ENCODE peak calls at places on chromosomes 4 and X, in four cellular contexts. E is body of pancreas, A is heart left ventricle, K is left lung. J is an unnamed sample.

GRCh38 chr4:74158561-74159396 is 861 bp downstream of the MTHFD2L start:
- DNase-seq in A (no peak), K (no peak), E (no peak), J (no peak)

GRCh38 chrX:133905305-133905704 is 80.1 kb downstream of the GPC3 start:
- DNase-seq in K (no peak), E (no peak), A (no peak), J (no peak)

GRCh38 chr4:47839259-47839658 is 1.4 kb upstream of the CORIN start:
- DNase-seq in K (no peak), A (no peak), E (no peak), J (no peak)

GRCh38 chr4:75598390-75598789 is 31.9 kb downstream of the CDKL2 start:
- DNase-seq in K (no peak), A (no peak), E (no peak), J (no peak)

GRCh38 chr4:152828122-152828521 is 48.4 kb downstream of the ARFIP1 start:
- DNase-seq in K (no peak), E (no peak), A (no peak), J (no peak)

GRCh38 chrX:36856849-36857248 is 151.3 kb upstream of the FAM47C start:
- DNase-seq in E (no peak), K (no peak), A (no peak), J (no peak)

GRCh38 chr4:3098346-3098745 is 23.9 kb downstream of the HTT start:
- DNase-seq in K (no peak), A (no peak), E (no peak), J (no peak)

GRCh38 chr4:10462876-10463275 is 5.7 kb upstream of the ZNF518B start:
- DNase-seq in A (no peak), K (no peak), E (no peak), J (no peak)

GRCh38 chrX:76279007-76279406 is 106.1 kb downstream of the PBDC1 start:
- DNase-seq in K (no peak), A (no peak), E (peak), J (no peak)

GRCh38 chr4:55859711-55860110 is 6.3 kb downstream of the EXOC1 start:
- DNase-seq in E (no peak), K (no peak), A (no peak), J (no peak)

DNA sequence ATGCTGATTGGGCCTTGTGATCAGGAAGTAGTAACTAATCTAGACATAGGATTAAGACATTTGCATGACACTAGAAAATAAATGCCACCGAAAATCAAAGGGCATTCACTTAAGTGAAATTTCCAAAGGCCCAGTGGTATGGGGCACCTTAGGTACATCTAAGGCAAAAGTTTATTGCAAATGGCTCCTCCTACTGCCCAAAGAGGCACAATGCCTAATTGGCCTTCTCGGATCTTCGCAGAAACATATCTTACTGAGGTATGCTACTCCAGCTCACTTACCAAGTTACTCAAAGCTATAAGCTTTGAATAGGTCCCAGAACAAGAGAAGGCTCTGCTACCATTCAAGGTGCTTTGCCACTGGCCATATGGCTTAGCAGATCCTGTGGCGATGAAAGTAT is 174.8 kb upstream of the CXCL13 start:
- DNase-seq in A (no peak), K (no peak), E (no peak), J (no peak)
- TF ChIP-seq CTCF in A (no peak), K (no peak), E (no peak), J (no peak)

DNA sequence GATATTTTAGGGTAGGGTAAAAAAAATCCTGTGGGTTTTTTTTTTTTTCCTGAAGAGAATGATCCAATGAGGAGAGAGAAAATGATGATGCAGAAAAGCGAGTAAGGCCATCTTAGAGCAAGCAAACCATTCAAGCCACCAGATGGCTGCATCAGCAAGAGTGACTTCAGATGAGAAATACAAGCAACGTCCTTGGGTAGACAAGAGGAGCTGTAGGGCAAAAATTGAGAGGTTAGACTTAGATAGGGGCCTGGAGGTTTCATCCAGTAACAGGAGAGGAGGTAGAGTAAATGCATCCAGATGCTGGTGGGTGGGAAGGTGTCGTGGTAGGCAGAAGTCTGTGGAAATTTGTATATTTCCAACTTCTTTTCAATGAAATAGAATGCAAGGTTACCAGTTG is 14.6 kb downstream of the FTHL17 start:
- DNase-seq in A (no peak), K (no peak), E (no peak), J (no peak)
- TF ChIP-seq CTCF in A (no peak), K (no peak), E (no peak), J (no peak)

DNA sequence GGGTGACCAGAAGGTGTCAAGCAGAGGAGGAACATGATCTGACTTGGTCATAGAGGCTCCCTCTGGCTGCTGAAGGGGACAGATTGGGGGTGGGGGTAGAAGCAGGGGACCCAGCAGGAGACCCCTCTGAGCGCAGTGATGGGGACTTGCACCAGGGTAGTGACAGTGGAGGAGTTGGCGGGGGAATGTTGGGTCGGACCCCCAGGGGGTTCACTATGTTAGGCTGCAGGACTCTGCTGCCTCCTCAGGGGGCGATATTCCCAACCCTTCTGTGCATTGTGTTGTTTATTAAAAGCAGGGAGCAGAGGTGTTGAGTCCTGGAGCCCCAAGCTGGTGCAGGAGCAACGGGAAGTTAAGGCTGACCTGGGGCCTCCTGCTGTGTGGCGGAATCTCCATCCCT is 8.8 kb downstream of the WDR13 start:
- DNase-seq in A (no peak), E (no peak), K (no peak), J (no peak)
- TF ChIP-seq CTCF in A (peak), E (no peak), K (no peak), J (peak)

GRCh38 chr4:139709660-139710059 is 44.0 kb downstream of the MGST2 start:
- DNase-seq in A (no peak), K (no peak), E (no peak), J (no peak)

GRCh38 chr4:139712882-139713281 is 47.3 kb downstream of the MGST2 start:
- DNase-seq in A (no peak), E (no peak), K (no peak), J (no peak)

GRCh38 chr4:139715721-139716391 is 50.2 kb downstream of the MGST2 start:
- DNase-seq in E (peak), A (no peak), K (no peak), J (no peak)

GRCh38 chr4:139710073-139710472 is 44.5 kb downstream of the MGST2 start:
- DNase-seq in E (no peak), A (no peak), K (no peak), J (no peak)

DNA sequence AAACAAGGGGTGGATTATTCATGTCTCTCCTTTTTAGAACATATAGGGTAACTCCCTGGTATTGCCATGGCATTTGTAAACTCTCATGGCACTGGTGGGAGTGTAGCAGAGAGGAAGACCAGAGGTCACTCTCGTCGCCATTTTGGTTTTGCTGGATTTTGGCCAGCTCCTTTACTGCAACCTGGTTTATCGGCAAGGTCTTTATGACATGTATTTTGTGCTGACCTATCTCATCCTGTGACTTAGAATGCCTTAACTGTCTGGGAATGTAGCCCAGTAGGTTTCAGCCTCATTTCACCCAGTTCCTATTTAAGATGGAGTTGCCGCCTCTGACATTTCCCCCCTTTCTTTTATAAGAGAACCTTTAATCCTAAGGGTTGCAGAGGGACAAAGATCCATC is 45.8 kb downstream of the MGST2 start:
- DNase-seq in A (no peak), K (no peak), E (no peak), J (no peak)
- TF ChIP-seq CTCF in A (no peak), K (no peak), E (no peak), J (no peak)

GRCh38 chr4:60657041-60657440 is 543.1 kb upstream of the ADGRL3 start:
- DNase-seq in E (no peak), K (no peak), A (no peak), J (no peak)

GRCh38 chr4:60657802-60658201 is 542.3 kb upstream of the ADGRL3 start:
- DNase-seq in K (no peak), E (no peak), A (no peak), J (no peak)

GRCh38 chr4:60655356-60655755 is 544.8 kb upstream of the ADGRL3 start:
- DNase-seq in A (no peak), K (no peak), E (no peak), J (no peak)

GRCh38 chr4:60656171-60656570 is 544.0 kb upstream of the ADGRL3 start:
- DNase-seq in K (no peak), E (no peak), A (no peak), J (no peak)
- TF ChIP-seq CTCF in K (no peak), E (no peak), A (no peak), J (peak)

GRCh38 chr4:154328030-154328429 is 163.6 kb downstream of the DCHS2 start:
- DNase-seq in E (no peak), A (no peak), K (no peak), J (no peak)

GRCh38 chr4:154332681-154333421 is 158.7 kb downstream of the DCHS2 start:
- DNase-seq in K (peak), A (peak), E (peak), J (no peak)

GRCh38 chr4:154329939-154330338 is 161.7 kb downstream of the DCHS2 start:
- DNase-seq in K (no peak), E (no peak), A (no peak), J (no peak)

DNA sequence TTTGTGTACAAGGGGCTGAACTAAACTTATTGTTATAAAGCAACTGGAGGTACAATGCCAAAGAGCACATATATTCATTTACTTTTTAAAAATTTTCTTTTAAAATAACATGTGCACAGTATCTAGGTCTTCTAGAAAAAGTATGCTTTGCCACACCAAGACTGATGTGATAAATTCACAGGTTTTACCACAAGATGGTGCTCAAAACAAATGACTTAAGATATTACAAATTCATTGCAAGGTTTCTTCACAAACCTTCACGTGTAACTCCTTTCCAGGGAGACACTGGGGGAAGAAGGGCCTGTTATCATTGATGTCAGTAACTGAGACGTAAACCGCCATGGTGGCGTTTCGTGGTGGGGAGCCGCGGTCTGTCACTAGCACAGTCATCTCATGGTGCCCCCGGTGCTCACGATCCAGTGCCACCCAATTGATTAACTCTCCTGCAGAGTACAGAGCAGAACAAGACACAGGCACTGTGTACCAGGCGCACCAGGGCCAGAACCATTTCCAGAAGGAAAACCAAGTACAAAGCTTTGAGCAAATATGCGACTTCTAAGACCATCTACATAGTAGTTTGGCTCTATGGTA is 162.2 kb downstream of the DCHS2 start:
- DNase-seq in A (peak), K (peak), E (no peak), J (no peak)
- TF ChIP-seq CTCF in A (peak), K (no peak), E (peak), J (peak)

GRCh38 chr4:121698119-121698732 is 1.4 kb upstream of the ANXA5 start:
- DNase-seq in E (no peak), A (no peak), K (no peak), J (no peak)

GRCh38 chr4:121696140-121696640 is 590 bp downstream of the ANXA5 start:
- DNase-seq in K (peak), A (peak), E (peak), J (no peak)

GRCh38 chr4:121697626-121698025 is 846 bp upstream of the ANXA5 start:
- DNase-seq in A (no peak), K (no peak), E (no peak), J (no peak)

GRCh38 chr4:121693450-121693849 is 3.3 kb downstream of the ANXA5 start:
- DNase-seq in A (no peak), E (no peak), K (no peak), J (no peak)

GRCh38 chr4:121696641-121697461 is at the start of gene ANXA5:
- DNase-seq in E (peak), A (peak), K (peak), J (peak)
- TF ChIP-seq CTCF in E (no peak), A (peak), K (no peak), J (peak)